ENCODE peak calls at places on chromosomes 16 and 17, in four cellular contexts. P, M, G and C are unnamed samples. For H3K27me3 and H3K4me1, the result is how much of the 10 kb centered on the place peaks cover.

GRCh38 chr16:2673066-2673999 is 9.0 kb upstream of the KCTD5 start:
- DNase-seq in P (peak), M (peak), G (peak), C (peak)

GRCh38 chr17:80619535-80620235 is 75.0 kb downstream of the RPTOR start:
- DNase-seq in P (no peak), M (no peak), G (no peak), C (no peak)

GRCh38 chr16:19882641-19883040 is 2.0 kb downstream of the GPRC5B start:
- DNase-seq in P (no peak), M (no peak), G (no peak), C (no peak)

GRCh38 chr16:75256871-75257343 is 5.5 kb upstream of the BCAR1 start:
- DNase-seq in P (no peak), M (no peak), G (no peak), C (no peak)

GRCh38 chr17:81459224-81459623 is 53.4 kb downstream of the ACTG1 start:
- DNase-seq in P (no peak), M (no peak), G (no peak), C (no peak)

GRCh38 chr17:29364691-29365090 is 25.5 kb upstream of the TAOK1 start:
- DNase-seq in P (no peak), M (no peak), G (no peak), C (no peak)

GRCh38 chr16:87832137-87832527 is 37.2 kb downstream of the SLC7A5 start:
- DNase-seq in P (no peak), M (no peak), G (no peak), C (no peak)

GRCh38 chr16:83171396-83171795 is 544.6 kb downstream of the CDH13 start:
- DNase-seq in P (no peak), M (no peak), G (no peak), C (no peak)

GRCh38 chr16:81521141-81521626 is 76.6 kb downstream of the CMIP start:
- DNase-seq in P (no peak), M (peak), G (peak), C (no peak)

GRCh38 chr16:5604770-5605169 is 507.2 kb upstream of the EEF2KMT start:
- DNase-seq in P (no peak), M (no peak), G (no peak), C (no peak)

GRCh38 chr17:68103148-68103547 is 67.6 kb downstream of the KPNA2 start:
- DNase-seq in P (no peak), M (no peak), G (no peak), C (no peak)

GRCh38 chr17:64180089-64180488 is 50.1 kb upstream of the ERN1 start:
- DNase-seq in P (peak), M (no peak), G (no peak), C (no peak)

GRCh38 chr16:89615596-89616090 is 2.2 kb downstream of the DPEP1 start:
- DNase-seq in P (peak), M (no peak), G (no peak), C (peak)

GRCh38 chr16:22789281-22789945 is 24.5 kb upstream of the HS3ST2 start:
- DNase-seq in P (no peak), M (no peak), G (no peak), C (no peak)

GRCh38 chr17:4362141-4362540 is 4.3 kb downstream of the UBE2G1 start:
- DNase-seq in P (peak), M (no peak), G (no peak), C (no peak)

GRCh38 chr17:55314784-55315491 is 50.2 kb downstream of the HLF start:
- DNase-seq in P (no peak), M (peak), G (no peak), C (no peak)

GRCh38 chr17:30021708-30022317 is 80.4 kb downstream of the EFCAB5 start:
- DNase-seq in P (peak), M (peak), G (no peak), C (no peak)

GRCh38 chr16:83901101-83901500 is 2.2 kb downstream of the MLYCD start:
- DNase-seq in P (no peak), M (no peak), G (no peak), C (no peak)

GRCh38 chr16:86387461-86388440 is 122.6 kb upstream of the FOXF1 start:
- DNase-seq in P (peak), M (no peak), G (no peak), C (no peak)

DNA sequence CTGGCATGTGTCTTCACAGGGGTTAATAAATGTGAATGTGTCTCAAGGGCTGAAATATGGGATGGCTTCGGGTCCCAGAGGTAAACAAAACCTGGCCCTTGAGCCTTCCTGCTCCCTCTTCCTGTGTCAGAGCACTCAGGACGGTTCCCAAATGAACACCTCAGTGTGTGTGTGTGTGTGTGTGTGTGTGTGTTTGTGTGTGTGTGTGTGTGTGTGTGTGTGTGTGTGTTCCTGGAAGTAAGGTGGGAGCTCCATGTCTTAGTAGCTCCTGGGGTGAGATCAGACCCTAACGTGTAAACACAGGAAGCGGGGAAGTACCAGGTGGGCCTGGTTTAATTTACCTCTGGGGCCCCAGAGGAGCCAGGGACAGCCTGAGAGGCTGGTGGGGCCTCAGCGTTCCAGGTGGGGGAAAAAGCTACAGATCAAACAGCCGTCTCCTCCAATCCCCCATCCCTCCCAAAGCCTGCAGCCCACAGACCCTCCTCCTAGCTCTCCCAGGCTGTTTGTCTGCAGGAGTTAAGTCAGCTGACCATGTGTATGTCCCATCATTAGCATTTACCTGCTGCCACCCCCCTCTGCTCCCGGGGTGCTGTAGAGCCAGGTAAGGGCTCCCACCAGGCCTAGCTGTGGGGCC is 6.1 kb downstream of the KIF19 start:
- DNase-seq in P (no peak), M (no peak), G (no peak), C (no peak)
- H3K27me3 ChIP-seq in P (under half), M (under half), G (under half), C (under half)

GRCh38 chr17:27473190-27473747 is 17.0 kb downstream of the KSR1 start:
- DNase-seq in P (no peak), M (peak), G (no peak), C (no peak)
- H3K4me1 ChIP-seq in P (under half), M (half or more), G (under half), C (under half)

DNA sequence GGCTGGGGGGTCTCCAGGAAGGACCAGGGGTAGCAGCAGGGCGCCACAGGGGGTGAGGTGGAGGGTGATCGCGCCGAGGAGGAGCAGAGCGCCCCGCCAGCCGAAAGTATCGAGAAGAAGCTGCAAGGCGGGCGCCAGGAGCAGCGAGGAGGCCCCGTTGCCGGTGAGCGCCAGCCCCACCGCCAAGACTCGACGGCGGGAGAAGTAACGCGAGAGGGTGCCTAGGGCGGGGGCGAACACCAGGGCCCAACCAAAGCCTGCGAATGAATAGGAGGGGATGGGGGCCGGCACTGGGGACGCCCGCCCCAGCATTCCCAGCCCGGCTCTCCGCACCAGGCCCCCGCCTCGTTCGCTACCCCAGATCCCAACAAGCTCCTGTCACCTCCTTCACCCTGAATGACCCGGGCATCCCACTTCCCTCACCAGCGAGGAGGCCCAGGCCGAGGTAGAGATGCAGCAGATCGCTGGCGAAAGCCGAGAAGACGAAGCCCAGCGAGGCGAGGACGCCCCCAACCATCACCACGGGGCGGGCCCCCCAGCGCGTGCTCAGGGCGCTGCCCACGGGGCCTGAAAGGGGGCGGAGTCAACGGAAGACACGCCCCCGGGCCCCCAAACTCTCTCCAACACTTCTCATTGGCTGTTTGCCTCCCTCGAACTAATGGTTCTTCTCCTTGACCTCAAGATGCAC is 1.2 kb downstream of the SLC16A11 start:
- DNase-seq in P (peak), M (no peak), G (no peak), C (no peak)
- H3K4me3 ChIP-seq in P (peak), M (no peak), G (peak), C (peak)

GRCh38 chr17:17781591-17782424 is 55.0 kb downstream of the SREBF1 start:
- DNase-seq in P (peak), M (no peak), G (no peak), C (no peak)
- H3K27me3 ChIP-seq in P (under half), M (under half), G (under half), C (under half)

DNA sequence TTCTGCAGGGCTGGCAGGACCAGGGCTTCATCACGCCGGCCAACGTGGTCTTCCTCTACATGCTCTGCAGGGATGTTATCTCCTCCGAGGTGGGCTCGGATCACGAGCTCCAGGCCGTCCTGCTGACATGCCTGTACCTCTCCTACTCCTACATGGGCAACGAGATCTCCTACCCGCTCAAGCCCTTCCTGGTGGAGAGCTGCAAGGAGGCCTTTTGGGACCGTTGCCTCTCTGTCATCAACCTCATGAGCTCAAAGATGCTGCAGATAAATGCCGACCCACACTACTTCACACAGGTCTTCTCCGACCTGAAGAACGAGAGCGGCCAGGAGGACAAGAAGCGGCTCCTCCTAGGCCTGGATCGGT is 1.4 kb downstream of the CDK5R1 start:
- DNase-seq in P (no peak), M (no peak), G (no peak), C (no peak)
- H3K4me1 ChIP-seq in P (under half), M (half or more), G (half or more), C (under half)

DNA sequence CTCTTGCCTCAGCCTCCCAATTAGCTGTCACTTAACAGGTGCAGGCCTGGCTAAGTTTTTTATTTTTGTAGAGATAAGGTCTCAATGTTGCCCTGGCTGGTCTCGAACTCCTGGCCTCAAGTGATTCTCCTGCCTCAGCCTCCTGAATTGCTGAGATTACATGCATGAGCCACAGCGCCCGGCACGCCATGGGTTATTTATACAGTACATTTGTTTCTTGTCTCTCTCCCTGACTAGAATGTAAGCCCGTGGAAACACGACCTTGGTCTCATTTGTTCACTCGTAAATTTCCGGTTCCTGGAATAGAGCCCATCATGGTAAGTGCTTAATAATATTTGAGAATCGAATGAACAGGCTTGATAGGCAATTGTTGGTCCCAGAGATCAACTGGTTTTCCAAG is 2.0 kb downstream of the SLC25A19 start:
- DNase-seq in P (no peak), M (no peak), G (no peak), C (no peak)
- H3K4me3 ChIP-seq in P (no peak), M (no peak), G (no peak), C (no peak)

GRCh38 chr17:34582901-34583245 is 3.5 kb downstream of the TMEM132E start:
- DNase-seq in P (no peak), M (no peak), G (no peak), C (no peak)
- H3K27me3 ChIP-seq in P (half or more), M (under half), G (under half), C (half or more)